ENCODE peak calls at places on chromosome 6, in four cellular contexts. M is activated naive CD8-positive, alpha-beta T cell treated with anti-CD3 and anti-CD28 coated beads, Interleukin-2, amount 50 U/mL, for 24 hours; L is aorta; P is naive thymus-derived CD8-positive, alpha-beta T cell. H is an unnamed sample.

GRCh38 chr6:41940759-41941279 is 789 bp downstream of the CCND3 start:
- DNase-seq in M (peak), P (peak), L (peak), H (peak)

GRCh38 chr6:37569999-37570776 is 70.5 kb upstream of the CCDC167 start:
- DNase-seq in P (no peak), M (no peak), L (no peak), H (no peak)

GRCh38 chr6:100283288-100283687 is 181.4 kb downstream of the SIM1 start:
- DNase-seq in L (no peak), M (no peak), P (no peak), H (no peak)

GRCh38 chr6:7052441-7052936 is 55.3 kb upstream of the RREB1 start:
- DNase-seq in L (peak), M (peak), P (peak), H (peak)

GRCh38 chr6:35449287-35449881 is 2.8 kb upstream of the FANCE start:
- DNase-seq in P (peak), M (peak), L (no peak), H (peak)

GRCh38 chr6:13413466-13413862 is 73.9 kb downstream of the GFOD1 start:
- DNase-seq in L (peak), M (no peak), P (no peak), H (no peak)

GRCh38 chr6:14724546-14724945 is 521.3 kb upstream of the JARID2 start:
- DNase-seq in M (no peak), L (no peak), P (no peak), H (no peak)

GRCh38 chr6:12280901-12281300 is 9.3 kb upstream of the EDN1 start:
- DNase-seq in P (no peak), L (no peak), M (no peak), H (no peak)

GRCh38 chr6:50120300-50120699 is 70.6 kb upstream of the DEFB112 start:
- DNase-seq in L (no peak), M (no peak), P (no peak), H (no peak)

GRCh38 chr6:10373642-10374359 is 41.1 kb downstream of the TFAP2A start:
- DNase-seq in P (no peak), L (no peak), M (no peak), H (no peak)

GRCh38 chr6:88165087-88165876 is 865 bp downstream of the CNR1 start:
- DNase-seq in M (no peak), P (no peak), L (no peak), H (no peak)

GRCh38 chr6:52995913-52996685 is 1.0 kb upstream of the GSTA4 start:
- DNase-seq in L (no peak), P (peak), M (peak), H (peak)

GRCh38 chr6:39403304-39403703 is 80.8 kb upstream of the KCNK16 start:
- DNase-seq in P (no peak), L (no peak), M (no peak), H (no peak)

GRCh38 chr6:159679091-159680077 is 13.7 kb downstream of the SOD2 start:
- DNase-seq in M (no peak), L (no peak), P (no peak), H (no peak)

GRCh38 chr6:28587011-28587745 is 61.5 kb downstream of the GPX5 start:
- DNase-seq in L (peak), M (peak), P (peak), H (peak)

GRCh38 chr6:68880050-68880449 is 245.0 kb downstream of the ADGRB3 start:
- DNase-seq in M (no peak), P (no peak), L (no peak), H (peak)

GRCh38 chr6:44531447-44532015 is 144.0 kb downstream of the CDC5L start:
- DNase-seq in M (no peak), L (no peak), P (no peak), H (no peak)

GRCh38 chr6:74343804-74344203 is 647.8 kb downstream of the CD109 start:
- DNase-seq in P (no peak), M (no peak), L (no peak), H (no peak)

GRCh38 chr6:81648502-81648901 is 104.0 kb downstream of the TENT5A start:
- DNase-seq in P (no peak), M (no peak), L (no peak), H (no peak)

GRCh38 chr6:130602151-130602770 is 224.9 kb upstream of the SMLR1 start:
- DNase-seq in M (no peak), L (no peak), P (no peak), H (no peak)

GRCh38 chr6:99216959-99217358 is 132.5 kb downstream of the FAXC start:
- DNase-seq in P (no peak), L (no peak), M (no peak), H (no peak)

GRCh38 chr6:139659196-139659595 is 284.7 kb upstream of the CITED2 start:
- DNase-seq in P (no peak), M (no peak), L (no peak), H (no peak)

GRCh38 chr6:44133003-44133931 is 5.9 kb downstream of the TMEM63B start:
- DNase-seq in P (no peak), L (no peak), M (no peak), H (peak)

GRCh38 chr6:74598473-74599393 is 607.1 kb downstream of the COL12A1 start:
- DNase-seq in P (no peak), L (no peak), M (no peak), H (no peak)

GRCh38 chr6:107633680-107634141 is 143.8 kb downstream of the SOBP start:
- DNase-seq in L (no peak), P (no peak), M (no peak), H (no peak)

GRCh38 chr6:34315780-34316179 is 67.0 kb upstream of the SMIM29 start:
- DNase-seq in M (no peak), L (no peak), P (no peak), H (no peak)

GRCh38 chr6:110547266-110547964 is 71.0 kb upstream of the SLC22A16 start:
- DNase-seq in L (no peak), P (no peak), M (no peak), H (no peak)

GRCh38 chr6:75449625-75450206 is 43.9 kb downstream of the FILIP1 start:
- DNase-seq in M (no peak), P (no peak), L (no peak), H (no peak)

GRCh38 chr6:113873043-113873667 is 16.0 kb downstream of the MARCKS start:
- DNase-seq in M (peak), L (no peak), P (no peak), H (no peak)

GRCh38 chr6:97437087-97437486 is 154.1 kb upstream of the MMS22L start:
- DNase-seq in P (no peak), L (no peak), M (no peak), H (no peak)

GRCh38 chr6:108497883-108498282 is 62.8 kb upstream of the FOXO3 start:
- DNase-seq in M (peak), P (no peak), L (no peak), H (peak)

GRCh38 chr6:42030585-42031506 is 19.5 kb upstream of the TAF8 start:
- DNase-seq in M (peak), P (no peak), L (peak), H (peak)

H was measured in BE2C.